ENCODE peak calls at places on chromosomes 11 and 22, in five cellular contexts. I is A549, Y is HepG2, H is H1, X is GM12878. Q is an unnamed sample.

GRCh38 chr22:50604256-50604580 is 3.6 kb downstream of the MAPK8IP2 start:
- DNase-seq in Y (no peak), H (no peak), X (no peak), I (no peak), Q (no peak)

GRCh38 chr22:49752598-49753091 is 75.0 kb downstream of the BRD1 start:
- DNase-seq in X (no peak), H (no peak), I (no peak), Y (no peak), Q (no peak)

GRCh38 chr11:102267602-102268001 is 49.7 kb upstream of the BIRC3 start:
- DNase-seq in Y (no peak), H (no peak), X (no peak), I (peak; percentile 40), Q (peak; percentile 20)

GRCh38 chr11:121711900-121712424 is 259.2 kb upstream of the SORL1-AS1 start:
- DNase-seq in H (no peak), I (no peak), Y (peak; percentile 74), X (no peak), Q (no peak)

GRCh38 chr11:34599406-34599901 is 21.4 kb upstream of the EHF start:
- DNase-seq in H (no peak), I (peak; percentile 76), X (no peak), Y (peak; percentile 79), Q (peak; percentile 56)

GRCh38 chr11:111797145-111797581 is 31.0 kb upstream of the PPP2R1B start:
- DNase-seq in H (no peak), X (peak; percentile 34), Y (no peak), I (no peak), Q (peak; percentile 65)

GRCh38 chr22:35844886-35845285 is 127.2 kb downstream of the APOL5 start:
- DNase-seq in X (no peak), H (no peak), Y (no peak), I (no peak), Q (no peak)

GRCh38 chr11:64358536-64358906 is 441 bp upstream of the RPS6KA4 start:
- DNase-seq in X (no peak), H (no peak), I (no peak), Y (no peak), Q (no peak)

GRCh38 chr22:21778705-21779363 is 43.2 kb upstream of the YPEL1 start:
- DNase-seq in I (no peak), X (no peak), Y (no peak), H (no peak), Q (peak; percentile 89)

GRCh38 chr11:124758355-124759267 is 3.5 kb downstream of the ESAM start:
- DNase-seq in Y (peak; percentile 84), X (no peak), H (peak; percentile 90), I (peak; percentile 77), Q (peak; percentile 65)

GRCh38 chr11:6637871-6638270 is 17.7 kb downstream of the DCHS1 start:
- DNase-seq in X (no peak), H (no peak), I (no peak), Y (no peak), Q (peak; percentile 37)

GRCh38 chr11:68961245-68961644 is 19.5 kb downstream of the MRGPRD start:
- DNase-seq in H (no peak), Y (no peak), I (no peak), X (no peak), Q (no peak)

GRCh38 chr22:40009953-40010751 is 15.4 kb downstream of the FAM83F start:
- DNase-seq in X (no peak), I (no peak), H (no peak), Y (no peak), Q (no peak)

GRCh38 chr11:67278135-67278938 is 10.8 kb upstream of the ANKRD13D start:
- DNase-seq in X (no peak), I (no peak), H (no peak), Y (no peak), Q (no peak)

GRCh38 chr11:117663389-117663788 is 133.6 kb downstream of the DSCAML1 start:
- DNase-seq in Y (no peak), H (no peak), X (no peak), I (no peak), Q (no peak)

GRCh38 chr22:32337015-32337414 is 20.7 kb upstream of the RFPL3 start:
- DNase-seq in I (no peak), X (no peak), H (peak; percentile 35), Y (no peak), Q (no peak)

GRCh38 chr11:94597896-94598295 is 30.7 kb downstream of the PIWIL4 start:
- DNase-seq in I (no peak), Y (peak; percentile 12), X (no peak), H (no peak), Q (peak; percentile 31)

GRCh38 chr11:118894192-118894591 is 10.5 kb downstream of the CXCR5 start:
- DNase-seq in X (no peak), H (no peak), Y (no peak), I (no peak), Q (no peak)

GRCh38 chr11:107876141-107876540 is 17.6 kb upstream of the SLC35F2 start:
- DNase-seq in Y (no peak), I (no peak), X (no peak), H (no peak), Q (no peak)

GRCh38 chr11:42043312-42043711 is 583.9 kb upstream of the LRRC4C start:
- DNase-seq in X (no peak), H (no peak), I (no peak), Y (no peak), Q (no peak)

GRCh38 chr11:102237096-102237735 is 80.1 kb upstream of the BIRC3 start:
- DNase-seq in H (no peak), X (no peak), Y (no peak), I (no peak), Q (no peak)

GRCh38 chr11:113152500-113152899 is 161.9 kb upstream of the TTC12 start:
- DNase-seq in I (no peak), H (no peak), Y (no peak), X (no peak), Q (no peak)

DNA sequence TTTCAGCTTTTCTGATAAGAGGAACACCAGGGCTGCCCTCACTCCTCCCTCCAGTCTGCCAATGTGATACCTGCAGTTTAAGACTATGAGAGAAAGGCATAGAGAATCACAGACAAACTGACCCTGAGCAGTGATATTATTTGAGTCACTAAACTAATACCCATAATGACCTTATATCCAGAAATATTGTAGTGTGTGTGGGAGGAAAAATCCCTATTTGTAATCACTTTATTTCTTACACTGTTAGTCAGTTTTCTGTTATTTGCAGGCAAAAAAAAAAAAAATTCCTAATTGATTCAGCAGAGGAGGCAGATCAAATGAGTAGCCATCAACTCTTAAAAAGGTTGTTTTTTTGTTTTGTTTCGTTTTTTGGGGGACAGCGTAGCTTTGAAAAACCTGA is 82.5 kb downstream of the MAML2 start:
- DNase-seq in I (no peak), X (no peak), H (no peak), Y (no peak), Q (no peak)
- TF ChIP-seq KDM1A in I (no peak), X (no peak), H (no peak), Y (no peak), Q (no peak)

DNA sequence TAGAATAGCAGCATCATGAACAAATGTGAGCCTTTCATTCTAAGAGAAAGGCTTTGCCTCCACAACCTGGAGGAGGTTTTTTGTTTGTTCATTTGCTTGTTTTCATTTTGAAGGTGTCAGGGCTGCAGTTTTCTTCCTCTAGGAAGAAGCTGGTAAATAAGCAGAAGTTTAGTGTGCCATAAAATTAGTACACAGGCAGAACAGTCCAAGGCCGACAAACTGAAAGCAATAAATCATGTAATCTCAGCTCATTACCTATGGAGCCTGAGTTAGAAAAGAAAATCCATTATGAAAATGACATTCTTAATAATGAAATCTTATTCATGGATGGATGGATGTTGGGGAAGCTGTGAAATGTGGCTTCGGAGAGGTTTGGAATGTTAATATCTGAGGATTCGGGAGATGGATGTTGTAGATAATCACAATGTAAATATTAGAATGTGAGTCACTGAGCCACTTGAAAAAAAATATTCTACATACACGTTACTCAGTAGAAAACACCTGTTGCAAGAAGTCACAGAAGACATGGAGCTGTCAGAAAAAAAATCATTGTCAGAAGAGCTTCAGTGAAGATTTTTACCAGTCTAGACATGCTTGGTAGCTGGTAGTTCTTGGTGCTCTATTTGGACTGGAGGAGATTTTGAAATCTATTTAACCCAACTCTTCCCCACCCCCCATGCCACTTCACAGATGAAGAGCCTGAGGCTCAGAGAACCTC is 15.0 kb upstream of the ZDHHC13 start:
- DNase-seq in I (no peak), Y (no peak), X (no peak), H (no peak), Q (no peak)
- TF ChIP-seq KDM1A in I (no peak), Y (no peak), X (no peak), H (no peak), Q (no peak)

DNA sequence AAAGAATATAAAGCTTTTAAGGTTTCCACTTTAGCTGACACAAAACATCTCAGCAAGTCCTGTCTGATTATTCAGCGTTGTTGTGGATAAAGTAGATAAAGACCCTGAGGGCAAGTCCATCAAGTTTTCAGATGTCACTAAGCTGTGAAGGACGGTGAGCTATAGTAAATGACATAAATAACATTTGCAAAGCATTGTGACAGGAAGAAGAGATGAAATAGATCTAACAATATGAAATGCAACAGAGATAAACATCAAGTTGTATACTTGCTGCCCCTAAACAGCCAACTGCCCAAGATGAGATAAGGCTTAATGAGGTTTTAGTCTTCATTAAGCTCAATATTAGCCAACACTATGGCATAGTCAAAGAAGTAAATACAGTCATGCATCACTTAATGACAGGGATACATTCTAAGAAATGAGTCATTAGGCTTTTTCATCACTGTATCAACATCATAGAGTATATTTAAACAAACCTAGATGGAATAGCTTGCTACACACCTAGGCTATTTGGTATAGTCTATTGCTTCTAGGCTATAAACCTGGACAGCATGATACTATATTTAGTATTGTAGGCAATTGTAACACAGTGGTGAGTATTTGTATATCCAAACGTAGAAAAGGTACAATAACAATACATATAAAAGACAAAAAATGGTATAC is 625.1 kb upstream of the ANO5 start:
- DNase-seq in I (no peak), Y (no peak), H (no peak), X (no peak), Q (no peak)
- TF ChIP-seq KDM1A in I (no peak), Y (no peak), H (no peak), X (no peak), Q (no peak)

GRCh38 chr11:46529928-46530574 is 63.8 kb downstream of the AMBRA1 start:
- DNase-seq in H (no peak), Y (no peak), X (no peak), I (no peak), Q (no peak)

GRCh38 chr11:46527586-46527985 is 66.2 kb downstream of the AMBRA1 start:
- DNase-seq in H (no peak), X (no peak), I (no peak), Y (no peak), Q (no peak)

GRCh38 chr11:46526489-46527215 is 67.2 kb downstream of the AMBRA1 start:
- DNase-seq in Y (no peak), X (no peak), H (no peak), I (no peak), Q (no peak)

GRCh38 chr11:46528445-46529085 is 65.3 kb downstream of the AMBRA1 start:
- DNase-seq in I (no peak), X (no peak), H (no peak), Y (no peak), Q (no peak)

DNA sequence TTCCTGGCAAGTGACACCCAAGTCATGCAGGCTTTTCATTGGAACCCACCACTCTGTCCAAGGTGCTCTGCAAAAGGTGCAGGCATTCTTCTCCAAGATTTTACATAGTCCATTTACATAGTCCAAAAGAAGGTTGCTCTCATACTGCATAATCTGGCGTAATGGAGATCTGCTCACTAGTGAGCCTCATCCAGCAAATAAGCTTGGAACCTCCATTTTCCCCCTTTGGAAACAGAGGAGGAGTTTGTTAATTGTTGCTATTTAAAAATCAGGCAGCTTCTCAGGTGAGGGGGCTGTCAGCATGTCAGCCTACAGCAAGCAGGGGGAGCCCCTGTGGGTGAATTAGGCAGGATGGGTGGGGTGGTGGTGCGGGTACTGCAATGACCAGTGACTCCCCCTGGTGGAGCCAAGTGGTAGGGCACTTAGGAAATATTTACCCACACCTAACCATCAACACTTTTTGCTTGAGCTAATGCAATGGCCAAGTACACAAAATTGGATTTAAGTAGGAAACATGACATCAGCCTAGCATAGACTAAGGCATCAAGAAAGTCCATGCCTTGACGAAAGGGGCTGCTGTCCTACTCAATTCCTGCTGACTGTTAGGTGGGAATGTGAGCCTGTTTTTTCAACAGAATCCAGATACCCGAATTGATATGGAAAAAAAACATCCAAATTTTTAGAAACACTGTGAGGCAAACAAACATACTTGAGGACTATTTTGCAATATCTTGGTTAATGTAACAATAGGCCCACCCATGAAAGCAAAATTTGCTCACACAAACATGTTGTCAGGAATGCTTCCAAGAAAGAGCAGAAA is 64.5 kb downstream of the AMBRA1 start:
- DNase-seq in Y (peak; percentile 55), H (peak; percentile 92), I (peak; percentile 89), X (no peak), Q (peak; percentile 89)
- TF ChIP-seq KDM1A in Y (no peak), H (no peak), I (no peak), X (no peak), Q (no peak)